ENCODE peak calls at places on chromosome 19, in six cellular contexts. M, I, P, K, Z and W are unnamed samples.

GRCh38 chr19:383922-384800 is 24.8 kb downstream of the C2CD4C start:
- DNase-seq in M (no peak), I (peak; percentile 83), P (no peak), K (no peak), Z (no peak), W (peak; percentile 51)

GRCh38 chr19:16415806-16416205 is 56.0 kb downstream of the EPS15L1 start:
- DNase-seq in M (no peak), I (no peak), P (no peak), K (no peak), Z (no peak), W (no peak)

GRCh38 chr19:34067861-34068271 is 104.4 kb upstream of the LSM14A start:
- DNase-seq in M (no peak), I (no peak), P (no peak), K (no peak), Z (no peak), W (no peak)

GRCh38 chr19:34662919-34663318 is 14.0 kb downstream of the SCGB2B2 start:
- DNase-seq in M (no peak), I (peak; percentile 60), P (no peak), K (no peak), Z (no peak), W (no peak)

GRCh38 chr19:12788682-12789097 is 2.6 kb upstream of the JUNB start:
- DNase-seq in M (peak; percentile 63), I (peak; percentile 53), P (no peak), K (peak; percentile 86), Z (peak; percentile 85), W (no peak)

GRCh38 chr19:42120276-42121010 is 11.8 kb downstream of the POU2F2 start:
- DNase-seq in M (no peak), I (no peak), P (no peak), K (no peak), Z (no peak), W (no peak)

GRCh38 chr19:34596115-34596514 is 80.8 kb downstream of the SCGB2B2 start:
- DNase-seq in M (no peak), I (no peak), P (no peak), K (no peak), Z (no peak), W (no peak)

GRCh38 chr19:38524369-38524768 is 90.9 kb downstream of the RYR1 start:
- DNase-seq in M (no peak), I (no peak), P (no peak), K (no peak), Z (no peak), W (no peak)

GRCh38 chr19:44748426-44749254 is at the start of gene BCL3:
- DNase-seq in M (peak; percentile 71), I (no peak), P (peak; percentile 58), K (peak; percentile 56), Z (peak; percentile 84), W (no peak)

GRCh38 chr19:5489511-5489910 is 34.3 kb downstream of the ZNRF4 start:
- DNase-seq in M (no peak), I (no peak), P (no peak), K (no peak), Z (no peak), W (no peak)

GRCh38 chr19:35299523-35300339 is 7.8 kb downstream of the MAG start:
- DNase-seq in M (no peak), I (peak; percentile 74), P (no peak), K (no peak), Z (no peak), W (no peak)

GRCh38 chr19:39379865-39380399 is 11.0 kb downstream of the PAF1 start:
- DNase-seq in M (no peak), I (no peak), P (no peak), K (no peak), Z (no peak), W (no peak)

GRCh38 chr19:517721-518136 is 10.4 kb downstream of the TPGS1 start:
- DNase-seq in M (no peak), I (no peak), P (no peak), K (no peak), Z (no peak), W (no peak)

GRCh38 chr19:33134571-33135041 is 2.7 kb downstream of the WDR88 start:
- DNase-seq in M (no peak), I (peak; percentile 65), P (no peak), K (no peak), Z (no peak), W (no peak)

GRCh38 chr19:5166262-5166661 is 174.3 kb downstream of the PTPRS start:
- DNase-seq in M (peak; percentile 42), I (no peak), P (peak; percentile 8), K (no peak), Z (no peak), W (no peak)

GRCh38 chr19:35144600-35145436 is 1.8 kb downstream of the FXYD7 start:
- DNase-seq in M (no peak), I (peak; percentile 86), P (no peak), K (no peak), Z (no peak), W (no peak)

GRCh38 chr19:38270587-38271167 is 6.3 kb downstream of the SPINT2 start:
- DNase-seq in M (no peak), I (no peak), P (no peak), K (no peak), Z (no peak), W (no peak)

GRCh38 chr19:14479985-14480694 is 5.0 kb upstream of the PTGER1 start:
- DNase-seq in M (peak; percentile 32), I (peak; percentile 94), P (no peak), K (no peak), Z (peak; percentile 35), W (peak; percentile 84)

GRCh38 chr19:17070421-17070820 is 4.8 kb downstream of the HAUS8 start:
- DNase-seq in M (no peak), I (no peak), P (no peak), K (no peak), Z (no peak), W (no peak)

GRCh38 chr19:57850553-57851017 is 926 bp downstream of the ZNF587 start:
- DNase-seq in M (peak; percentile 28), I (peak; percentile 36), P (no peak), K (no peak), Z (no peak), W (no peak)

GRCh38 chr19:55248704-55249103 is 10.1 kb downstream of the PPP6R1 start:
- DNase-seq in M (no peak), I (no peak), P (no peak), K (no peak), Z (no peak), W (no peak)

GRCh38 chr19:42512743-42513304 is 15.5 kb downstream of the CEACAM1 start:
- DNase-seq in M (no peak), I (peak; percentile 29), P (no peak), K (no peak), Z (no peak), W (no peak)

GRCh38 chr19:33804021-33804799 is 7.5 kb downstream of the KCTD15 start:
- DNase-seq in M (peak; percentile 70), I (no peak), P (no peak), K (peak; percentile 55), Z (peak; percentile 38), W (no peak)

GRCh38 chr19:38718747-38719543 is 25.3 kb downstream of the CAPN12 start:
- DNase-seq in M (peak; percentile 57), I (peak; percentile 67), P (no peak), K (peak; percentile 75), Z (peak; percentile 55), W (no peak)

GRCh38 chr19:1780272-1780957 is 27.1 kb downstream of the ONECUT3 start:
- DNase-seq in M (peak; percentile 28), I (no peak), P (no peak), K (no peak), Z (no peak), W (no peak)
- TF ChIP-seq CTCF in M (peak; percentile 10), I (no peak), P (peak; percentile 13), K (no peak), Z (no peak), W (peak; percentile 19)

GRCh38 chr19:18112989-18113478 is 15.5 kb downstream of the MAST3 start:
- DNase-seq in M (peak; percentile 77), I (peak; percentile 95), P (peak; percentile 29), K (peak; percentile 78), Z (peak; percentile 87), W (peak; percentile 95)

GRCh38 chr19:18109731-18110671 is 12.4 kb downstream of the MAST3 start:
- DNase-seq in M (no peak), I (peak; percentile 60), P (no peak), K (peak; percentile 46), Z (peak; percentile 62), W (peak; percentile 37)

GRCh38 chr19:18109363-18109730 is 11.8 kb downstream of the MAST3 start:
- DNase-seq in M (no peak), I (no peak), P (no peak), K (no peak), Z (no peak), W (no peak)

GRCh38 chr19:18108897-18109296 is 11.3 kb downstream of the MAST3 start:
- DNase-seq in M (no peak), I (no peak), P (no peak), K (no peak), Z (no peak), W (no peak)

DNA sequence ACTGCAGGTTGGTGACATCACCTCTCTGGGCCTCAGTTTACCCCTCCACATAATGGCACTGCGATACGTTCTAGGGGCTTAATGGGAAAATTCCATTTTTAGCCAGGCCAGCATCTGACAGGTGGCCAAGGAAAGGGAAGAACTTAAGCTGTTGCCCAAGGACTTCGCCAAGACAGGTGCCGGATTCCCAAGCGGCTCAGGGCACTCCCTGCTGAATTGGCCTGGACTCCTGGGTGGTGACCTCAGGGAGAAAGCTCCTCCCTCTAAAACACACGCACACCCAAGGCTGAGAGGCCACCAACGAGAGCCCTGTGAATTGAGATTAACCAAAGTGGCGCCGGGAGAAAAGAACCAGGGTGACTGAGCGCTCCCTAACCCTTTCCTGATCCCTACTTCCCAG is 13.3 kb downstream of the MAST3 start:
- DNase-seq in M (no peak), I (peak; percentile 22), P (no peak), K (no peak), Z (no peak), W (no peak)
- TF ChIP-seq CTCF in M (no peak), I (no peak), P (no peak), K (no peak), Z (no peak), W (no peak)

GRCh38 chr19:18119243-18120105 is 21.9 kb downstream of the MAST3 start:
- DNase-seq in M (no peak), I (no peak), P (no peak), K (no peak), Z (no peak), W (no peak)

GRCh38 chr19:18117364-18117691 is 19.8 kb downstream of the MAST3 start:
- DNase-seq in M (no peak), I (no peak), P (no peak), K (no peak), Z (no peak), W (no peak)

GRCh38 chr19:18120127-18120526 is 22.5 kb downstream of the MAST3 start:
- DNase-seq in M (no peak), I (no peak), P (no peak), K (no peak), Z (no peak), W (no peak)

GRCh38 chr19:18118420-18119242 is 21.1 kb downstream of the MAST3 start:
- DNase-seq in M (peak; percentile 43), I (no peak), P (no peak), K (no peak), Z (no peak), W (no peak)

GRCh38 chr19:18117692-18118378 is 20.3 kb downstream of the MAST3 start:
- DNase-seq in M (peak; percentile 76), I (peak; percentile 96), P (peak; percentile 34), K (peak; percentile 76), Z (peak; percentile 92), W (peak; percentile 91)
- TF ChIP-seq CTCF in M (no peak), I (no peak), P (no peak), K (no peak), Z (no peak), W (peak; percentile 20)

GRCh38 chr19:53507523-53508442 is 30.2 kb upstream of the ZNF331 start:
- DNase-seq in M (peak; percentile 40), I (no peak), P (no peak), K (no peak), Z (no peak), W (no peak)
- TF ChIP-seq CTCF in M (no peak), I (no peak), P (no peak), K (no peak), Z (no peak), W (no peak)